ENCODE peak calls at places on chromosomes 12 and 14, in four cellular contexts. M is A549, V is AG04450, G is HCT116. K is an unnamed sample. For H3K9me3, the result is how much of the 10 kb centered on the place peaks cover.

GRCh38 chr12:63238892-63239291 is 87.9 kb upstream of the AVPR1A start:
- DNase-seq in M (peak), V (no peak), G (no peak), K (no peak)

GRCh38 chr14:20440882-20441281 is 4.9 kb upstream of the KLHL33 start:
- DNase-seq in M (no peak), V (no peak), G (no peak), K (no peak)

GRCh38 chr12:96195845-96196451 is 1.8 kb downstream of the ELK3 start:
- DNase-seq in M (peak), V (no peak), G (no peak), K (peak)

GRCh38 chr12:51281202-51281924 is 11.1 kb upstream of the SMAGP start:
- DNase-seq in M (peak), V (no peak), G (no peak), K (no peak)

GRCh38 chr12:117359029-117359845 is 2.2 kb downstream of the NOS1 start:
- DNase-seq in M (no peak), V (no peak), G (no peak), K (no peak)

GRCh38 chr12:93860659-93861373 is 183.6 kb downstream of the CRADD start:
- DNase-seq in M (no peak), V (no peak), G (no peak), K (no peak)

GRCh38 chr12:91852646-91853045 is 293.0 kb downstream of the BTG1 start:
- DNase-seq in M (no peak), V (no peak), G (no peak), K (no peak)

GRCh38 chr12:125794401-125794800 is 729.2 kb downstream of the AACS start:
- DNase-seq in M (no peak), V (no peak), G (no peak), K (peak)

GRCh38 chr14:52014601-52015267 is 25.4 kb downstream of the RTRAF start:
- DNase-seq in M (no peak), V (no peak), G (no peak), K (no peak)

GRCh38 chr14:51139221-51139681 is 44.3 kb upstream of the TRIM9 start:
- DNase-seq in M (no peak), V (no peak), G (no peak), K (no peak)

GRCh38 chr14:89303452-89304435 is 113.3 kb downstream of the FOXN3 start:
- DNase-seq in M (no peak), V (peak), G (no peak), K (peak)

GRCh38 chr14:88164906-88165534 is 158.0 kb downstream of the KCNK10 start:
- DNase-seq in M (no peak), V (no peak), G (no peak), K (no peak)

GRCh38 chr14:50666772-50667490 is 1.2 kb downstream of the SAV1 start:
- DNase-seq in M (peak), V (no peak), G (no peak), K (peak)

GRCh38 chr14:102215071-102215470 is 75.4 kb downstream of the WDR20 start:
- DNase-seq in M (no peak), V (peak), G (no peak), K (peak)

GRCh38 chr12:129404556-129404955 is 499.3 kb downstream of the TMEM132D start:
- DNase-seq in M (no peak), V (no peak), G (no peak), K (no peak)

GRCh38 chr12:22640851-22641250 is 15.9 kb downstream of the ETNK1 start:
- DNase-seq in M (no peak), V (no peak), G (no peak), K (no peak)

GRCh38 chr12:102010265-102010994 is 51.4 kb downstream of the WASHC3 start:
- DNase-seq in M (no peak), V (no peak), G (no peak), K (no peak)

GRCh38 chr14:79342942-79343341 is 868.4 kb downstream of the DIO2 start:
- DNase-seq in M (no peak), V (no peak), G (no peak), K (no peak)

GRCh38 chr14:59698793-59699192 is 122.2 kb upstream of the CCDC175 start:
- DNase-seq in M (no peak), V (no peak), G (no peak), K (no peak)

GRCh38 chr12:67220065-67220464 is 49.1 kb upstream of the CAND1 start:
- DNase-seq in M (peak), V (no peak), G (peak), K (peak)

GRCh38 chr14:93787465-93788306 is 599 bp downstream of the PRIMA1 start:
- DNase-seq in M (no peak), V (no peak), G (no peak), K (no peak)

GRCh38 chr14:62428429-62429203 is 616.6 kb downstream of the KCNH5 start:
- DNase-seq in M (no peak), V (no peak), G (no peak), K (no peak)

GRCh38 chr12:82972624-82973023 is 285.9 kb downstream of the TMTC2 start:
- DNase-seq in M (no peak), V (no peak), G (no peak), K (no peak)

GRCh38 chr14:23568600-23569310 is 1.2 kb upstream of the AP1G2 start:
- DNase-seq in M (peak), V (no peak), G (no peak), K (no peak)

GRCh38 chr12:3158851-3159465 is 81.8 kb downstream of the TSPAN9 start:
- DNase-seq in M (no peak), V (no peak), G (no peak), K (no peak)

GRCh38 chr12:92675092-92675865 is 27.5 kb upstream of the PLEKHG7 start:
- DNase-seq in M (no peak), V (no peak), G (no peak), K (no peak)

GRCh38 chr12:108117163-108117849 is 11.8 kb upstream of the WSCD2 start:
- DNase-seq in M (peak), V (no peak), G (no peak), K (no peak)

GRCh38 chr14:88189040-88189839 is 133.8 kb downstream of the KCNK10 start:
- DNase-seq in M (peak), V (peak), G (peak), K (peak)

GRCh38 chr12:92553389-92553788 is 149.4 kb upstream of the PLEKHG7 start:
- DNase-seq in M (no peak), V (no peak), G (no peak), K (no peak)

GRCh38 chr12:131871677-131872076 is 22.7 kb upstream of the ULK1 start:
- DNase-seq in M (no peak), V (no peak), G (no peak), K (no peak)

GRCh38 chr12:127767631-127768030 is 499.3 kb upstream of the TMEM132C start:
- DNase-seq in M (no peak), V (no peak), G (no peak), K (no peak)

GRCh38 chr12:78406776-78407335 is 457.7 kb upstream of the SYT1 start:
- DNase-seq in M (no peak), V (no peak), G (no peak), K (no peak)

GRCh38 chr12:90100619-90101018 is 392.0 kb upstream of the ATP2B1 start:
- DNase-seq in M (no peak), V (no peak), G (no peak), K (no peak)

GRCh38 chr14:106417224-106418049 is 891.1 kb downstream of the TMEM121 start:
- DNase-seq in M (peak), V (no peak), G (peak), K (peak)

GRCh38 chr12:48388938-48389337 is 38.2 kb upstream of the ZNF641 start:
- DNase-seq in M (no peak), V (no peak), G (no peak), K (no peak)

DNA sequence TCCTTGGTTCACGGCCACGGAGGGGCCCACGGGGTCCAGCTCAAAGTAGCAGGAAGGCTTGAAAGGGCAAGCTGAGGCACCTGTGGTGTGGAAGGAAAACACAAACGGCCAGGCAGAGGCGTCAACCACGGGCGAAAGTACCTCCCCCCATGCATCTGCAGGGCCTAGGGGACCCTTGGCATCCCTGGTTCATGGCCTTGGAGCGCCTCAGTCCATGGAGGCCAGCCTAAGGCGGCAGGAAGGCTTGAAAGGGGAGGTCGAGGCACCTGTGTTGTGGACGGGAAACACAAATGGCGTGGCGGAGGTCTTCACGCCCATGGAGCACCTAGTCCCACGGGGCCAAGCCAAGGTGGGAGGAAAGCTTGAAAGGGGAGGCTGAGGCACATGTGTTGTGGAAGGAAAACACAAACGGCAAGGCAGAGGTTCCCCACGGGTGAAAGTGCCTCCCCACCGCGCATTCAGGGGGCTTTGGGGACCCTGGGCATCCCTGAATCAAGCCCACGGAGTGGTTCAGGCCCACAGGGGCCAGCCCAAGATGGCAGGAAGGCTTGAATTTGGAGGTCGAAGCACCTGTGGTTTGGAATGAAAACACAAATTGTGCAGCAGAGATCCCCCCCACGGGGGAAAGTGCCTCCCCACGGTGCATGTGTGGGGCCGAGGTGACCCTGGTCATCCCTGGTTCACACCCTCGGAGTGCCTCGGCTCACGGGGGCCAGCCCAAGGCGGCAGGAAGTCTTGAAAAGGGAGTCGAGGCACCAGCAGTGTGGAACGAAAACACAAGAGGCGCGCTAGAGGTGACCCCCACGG is 380.8 kb downstream of the ALG10 start:
- DNase-seq in M (no peak), V (no peak), G (no peak), K (no peak)
- H3K9me3 ChIP-seq in M (under half), V (half or more), G (under half), K (under half)

GRCh38 chr14:77455966-77456640 is 1.3 kb downstream of the VIPAS39 start:
- DNase-seq in M (no peak), V (no peak), G (no peak), K (no peak)
- H3K4me3 ChIP-seq in M (peak), V (peak), G (peak), K (peak)

DNA sequence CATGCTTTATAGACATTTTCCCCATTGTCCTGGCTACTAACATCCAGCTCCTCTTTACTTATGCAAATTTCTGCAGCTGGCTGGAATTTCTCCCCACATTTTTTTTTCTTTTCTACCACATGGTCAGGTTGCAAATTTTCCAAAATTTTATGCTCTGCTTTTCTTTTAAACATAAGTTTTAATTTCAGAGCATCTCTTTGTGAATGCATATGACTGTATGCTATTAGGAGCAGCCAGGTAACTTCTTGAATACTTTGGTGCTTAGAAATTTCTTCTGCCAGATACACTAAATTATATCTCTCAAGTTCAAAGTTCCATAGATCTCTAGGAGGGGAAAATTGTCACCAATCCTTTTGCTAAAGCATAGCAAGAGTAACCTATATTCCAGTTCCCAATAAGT is 365.9 kb downstream of the LRFN5 start:
- DNase-seq in M (no peak), V (no peak), G (no peak), K (no peak)
- H3K9me3 ChIP-seq in M (under half), V (under half), G (under half), K (under half)

DNA sequence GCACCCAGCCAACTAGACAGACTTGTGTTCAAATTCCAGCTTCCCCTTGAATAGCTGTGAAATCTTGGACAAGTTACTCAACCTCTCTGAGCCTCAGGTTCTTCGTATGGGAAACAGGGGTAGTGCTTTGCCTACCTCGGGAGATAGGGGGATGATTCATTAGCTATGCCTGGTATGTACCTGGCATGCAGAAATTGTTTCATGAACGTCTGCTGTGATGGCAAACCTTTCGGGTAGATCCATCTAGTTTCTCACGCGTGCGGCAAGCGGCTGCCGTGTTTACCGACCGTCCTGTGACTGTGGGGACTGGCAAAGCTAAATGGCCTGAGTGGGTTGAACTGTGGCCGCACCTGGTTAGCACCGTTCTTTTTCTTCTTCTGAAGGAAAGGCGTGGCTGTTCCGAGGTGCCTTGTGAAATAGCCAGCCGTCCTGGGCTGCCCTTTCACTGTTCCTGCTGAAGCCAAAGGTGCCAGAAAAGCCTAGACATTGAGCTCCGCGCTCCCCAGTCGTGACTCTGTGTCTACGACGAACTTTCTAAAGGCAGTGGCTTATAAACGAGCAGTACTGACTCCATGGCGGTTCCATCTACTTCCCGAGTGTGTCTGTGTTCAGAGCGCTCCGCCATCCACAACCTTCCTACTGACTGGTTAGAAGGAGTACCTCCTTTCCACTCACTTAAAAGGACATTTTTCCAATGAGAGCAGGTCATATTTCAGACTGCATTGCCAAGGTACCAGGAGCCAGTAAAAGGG is 40.7 kb upstream of the MED13L start:
- DNase-seq in M (no peak), V (no peak), G (no peak), K (no peak)
- H3K4me3 ChIP-seq in M (no peak), V (no peak), G (no peak), K (no peak)

GRCh38 chr12:124470806-124471205 is 96.6 kb downstream of the NCOR2 start:
- DNase-seq in M (no peak), V (no peak), G (no peak), K (no peak)

GRCh38 chr12:124469193-124469888 is 98.1 kb downstream of the NCOR2 start:
- DNase-seq in M (peak), V (no peak), G (no peak), K (no peak)

GRCh38 chr12:124472690-124473279 is 94.6 kb downstream of the NCOR2 start:
- DNase-seq in M (no peak), V (no peak), G (no peak), K (no peak)

GRCh38 chr12:124470139-124470538 is 97.3 kb downstream of the NCOR2 start:
- DNase-seq in M (no peak), V (no peak), G (no peak), K (no peak)

DNA sequence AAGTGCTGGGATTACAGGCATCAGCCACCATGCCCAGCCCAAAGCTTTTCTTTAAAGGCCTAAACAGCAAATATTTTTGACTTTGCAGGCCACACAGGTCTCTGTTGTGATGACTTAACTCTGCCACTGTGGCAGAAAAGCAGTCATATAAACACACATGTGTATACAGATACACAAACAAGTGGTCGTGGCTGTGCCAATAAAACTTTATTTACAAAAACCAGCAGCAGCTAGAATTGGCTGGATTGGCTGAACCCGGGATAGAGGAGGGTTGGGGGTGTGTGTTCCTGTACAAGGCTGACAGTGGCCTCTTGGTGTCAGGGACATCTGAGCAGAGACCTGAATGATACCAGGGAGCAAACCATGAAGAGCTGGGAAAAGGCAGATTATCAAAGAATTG is 95.6 kb downstream of the NCOR2 start:
- DNase-seq in M (no peak), V (no peak), G (no peak), K (no peak)
- H3K9me3 ChIP-seq in M (under half), V (under half), G (under half), K (under half)

GRCh38 chr12:113422929-113423669 is 919 bp downstream of the SDSL start:
- DNase-seq in M (no peak), V (no peak), G (no peak), K (no peak)
- H3K4me3 ChIP-seq in M (peak), V (peak), G (peak), K (peak)

GRCh38 chr12:34212651-34213050 is 190.4 kb downstream of the ALG10 start:
- DNase-seq in M (no peak), V (no peak), G (no peak), K (no peak)
- H3K9me3 ChIP-seq in M (under half), V (half or more), G (under half), K (under half)

GRCh38 chr12:103913100-103913499 is 17.1 kb upstream of the HSP90B1 start:
- DNase-seq in M (no peak), V (no peak), G (no peak), K (no peak)
- H3K4me3 ChIP-seq in M (no peak), V (no peak), G (no peak), K (no peak)

GRCh38 chr14:74507796-74508195 is 14.2 kb downstream of the ISCA2 start:
- DNase-seq in M (no peak), V (no peak), G (no peak), K (no peak)

GRCh38 chr14:74508292-74508731 is 14.7 kb downstream of the ISCA2 start:
- DNase-seq in M (peak), V (no peak), G (no peak), K (no peak)

GRCh38 chr14:74510211-74510931 is 16.8 kb downstream of the ISCA2 start:
- DNase-seq in M (no peak), V (no peak), G (no peak), K (peak)

GRCh38 chr14:74509587-74510210 is 16.1 kb downstream of the ISCA2 start:
- DNase-seq in M (no peak), V (no peak), G (no peak), K (no peak)

GRCh38 chr14:74508844-74509428 is 15.4 kb downstream of the ISCA2 start:
- DNase-seq in M (no peak), V (no peak), G (no peak), K (no peak)
- H3K9me3 ChIP-seq in M (under half), V (under half), G (under half), K (under half)

DNA sequence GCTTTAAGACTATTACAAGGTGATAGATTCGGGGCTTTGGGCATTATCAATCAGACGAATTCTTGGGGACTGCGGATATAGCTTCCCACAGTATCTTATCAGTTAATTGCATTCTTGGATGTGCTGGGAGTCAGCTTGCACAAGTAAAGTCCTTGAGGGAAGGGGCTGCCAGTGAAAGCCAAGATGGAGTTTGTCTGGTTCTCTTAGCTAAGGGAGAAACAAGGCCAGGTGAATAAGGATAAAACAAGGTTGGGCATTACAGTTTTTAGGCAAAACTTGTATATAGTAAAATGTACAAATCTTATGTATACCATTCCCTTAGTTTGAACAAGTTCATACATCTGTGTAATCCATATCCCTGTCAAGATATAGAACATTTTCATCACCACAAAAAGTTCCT is 5.5 kb downstream of the FBXO34 start:
- DNase-seq in M (no peak), V (no peak), G (no peak), K (no peak)
- H3K4me3 ChIP-seq in M (no peak), V (no peak), G (no peak), K (no peak)